ENCODE peak calls at places on chromosomes 5 and 9, in seven cellular contexts. O is heart right ventricle; V is immature natural killer cell; X is posterior cingulate gyrus; S is epithelial cell of esophagus; H is activated T-helper 1 cell treated with anti-CD3 and anti-CD28 coated beads, Interleukin-2, amount 50 U/mL, for 16 hours; C is NCI-H1092 treated with DMSO at 0.1 percent for 48 hours. K is an unnamed sample.

GRCh38 chr9:69073103-69073502 is 37.6 kb downstream of the FXN start:
- DNase-seq in O (no peak), S (no peak), X (no peak), C (no peak), H (no peak), V (no peak), K (no peak)

GRCh38 chr9:115910899-115911298 is 242.7 kb upstream of the PAPPA start:
- DNase-seq in H (no peak), V (no peak), O (no peak), S (no peak), C (no peak), X (no peak), K (no peak)

GRCh38 chr5:98750693-98751092 is 22.8 kb upstream of the RGMB start:
- DNase-seq in H (no peak), O (no peak), S (peak), V (no peak), C (no peak), X (no peak), K (no peak)

GRCh38 chr9:94805585-94805984 is 79.1 kb downstream of the AOPEP start:
- DNase-seq in H (no peak), X (no peak), O (no peak), C (no peak), V (no peak), S (peak), K (peak)

GRCh38 chr9:99478469-99479027 is 256.5 kb downstream of the SEC61B start:
- DNase-seq in C (no peak), O (peak), S (no peak), V (no peak), X (no peak), H (no peak), K (no peak)

GRCh38 chr5:162911873-162912272 is 525.5 kb upstream of the CCNG1 start:
- DNase-seq in X (no peak), S (no peak), O (no peak), H (no peak), V (no peak), C (no peak), K (no peak)

GRCh38 chr5:69531010-69531785 is 28.8 kb upstream of the GTF2H2C start:
- DNase-seq in O (no peak), X (no peak), C (peak), S (no peak), V (no peak), H (no peak), K (no peak)

GRCh38 chr9:7117676-7118561 is 360.1 kb downstream of the KDM4C start:
- DNase-seq in C (peak), H (no peak), S (peak), O (no peak), X (no peak), V (no peak), K (peak)

GRCh38 chr9:132244582-132245455 is 83.0 kb downstream of the NTNG2 start:
- DNase-seq in H (no peak), S (no peak), X (peak), C (no peak), O (peak), V (no peak), K (no peak)

GRCh38 chr9:3240651-3241268 is 285.0 kb downstream of the RFX3 start:
- DNase-seq in S (peak), O (peak), H (peak), C (peak), X (peak), V (peak), K (peak)

GRCh38 chr5:169039592-169039991 is 261.3 kb downstream of the SLIT3 start:
- DNase-seq in C (no peak), X (no peak), V (no peak), H (no peak), S (no peak), O (no peak), K (no peak)

GRCh38 chr5:127235136-127235535 is 55.5 kb upstream of the MEGF10 start:
- DNase-seq in O (no peak), V (no peak), S (peak), C (no peak), H (no peak), X (no peak), K (peak)

GRCh38 chr9:107229146-107229545 is 53.9 kb upstream of the RAD23B start:
- DNase-seq in C (peak), X (no peak), V (no peak), S (no peak), O (no peak), H (no peak), K (no peak)

GRCh38 chr9:20692554-20692953 is 8.5 kb downstream of the FOCAD start:
- DNase-seq in H (no peak), C (no peak), S (no peak), X (no peak), V (no peak), O (no peak), K (no peak)

GRCh38 chr5:52864376-52864775 is 76.7 kb downstream of the ITGA1 start:
- DNase-seq in V (no peak), S (peak), C (no peak), X (no peak), O (no peak), H (no peak), K (no peak)

GRCh38 chr9:95533996-95534680 is 17.4 kb upstream of the PTCH1 start:
- DNase-seq in O (no peak), C (no peak), X (no peak), S (no peak), H (no peak), V (no peak), K (no peak)

GRCh38 chr5:95962785-95963184 is 1.1 kb upstream of the ELL2 start:
- DNase-seq in H (no peak), S (peak), X (no peak), V (no peak), O (no peak), C (no peak), K (peak)

GRCh38 chr5:108910627-108911026 is 162.9 kb downstream of the FER start:
- DNase-seq in O (no peak), X (no peak), S (no peak), V (no peak), H (no peak), C (no peak), K (no peak)

GRCh38 chr5:124736111-124736813 is 10.2 kb downstream of the ZNF608 start:
- DNase-seq in O (no peak), C (no peak), X (no peak), V (no peak), S (no peak), H (no peak), K (no peak)

GRCh38 chr9:84439253-84439652 is 98.7 kb upstream of the SLC28A3 start:
- DNase-seq in O (no peak), X (no peak), C (no peak), V (no peak), H (no peak), S (no peak), K (no peak)

GRCh38 chr5:154097031-154097430 is 58.3 kb downstream of the MFAP3 start:
- DNase-seq in C (no peak), X (no peak), H (no peak), S (peak), O (no peak), V (no peak), K (no peak)

GRCh38 chr9:69204869-69205268 is 30.8 kb downstream of the TJP2 start:
- DNase-seq in H (no peak), S (peak), X (peak), C (no peak), V (no peak), O (no peak), K (no peak)

GRCh38 chr5:434443-435146 is 8.4 kb upstream of the EXOC3 start:
- DNase-seq in C (no peak), X (peak), V (no peak), H (no peak), O (no peak), S (no peak), K (no peak)

GRCh38 chr5:144017119-144017518 is 153.3 kb downstream of the YIPF5 start:
- DNase-seq in H (no peak), V (no peak), X (no peak), S (no peak), C (peak), O (no peak), K (no peak)

GRCh38 chr5:71904852-71905251 is 185.8 kb downstream of the CARTPT start:
- DNase-seq in V (no peak), C (no peak), H (no peak), X (no peak), O (no peak), S (peak), K (no peak)

GRCh38 chr5:73030995-73031394 is 75.2 kb downstream of the FCHO2 start:
- DNase-seq in C (no peak), X (no peak), V (no peak), O (no peak), S (peak), H (no peak), K (peak)

GRCh38 chr9:129998491-129999122 is 44.4 kb downstream of the FNBP1 start:
- DNase-seq in C (no peak), S (no peak), X (no peak), O (no peak), V (no peak), H (no peak), K (no peak)

GRCh38 chr5:142129447-142129846 is 20.9 kb downstream of the NDFIP1 start:
- DNase-seq in X (no peak), S (no peak), V (no peak), C (no peak), H (no peak), O (no peak), K (no peak)